ENCODE peak calls at places on chromosome X, in nine cellular contexts. V is T follicular helper cell; R is left ventricle myocardium inferior; G is stimulated activated CD8-positive, alpha-beta memory T cell treated with anti-CD3 and anti-CD28 coated beads, Interleukin-2, amount 100 ng/mL, for 1 hour; O is WERI-Rb-1; K is SJSA1; A is HuH-7.5; Q is body of pancreas; Y is GM12878. W is an unnamed sample.
A peak's percentile ranks its signal among the peaks of the same experiment; 100 is the strongest.

GRCh38 chrX:120790118-120790517 is 85.5 kb downstream of the CT47B1 start:
- DNase-seq in V (peak; percentile 3), R (no peak), G (peak; percentile 0), O (no peak), K (no peak), A (peak; percentile 11), Q (peak; percentile 54), Y (peak; percentile 47), W (peak; percentile 15)

GRCh38 chrX:112822892-112823291 is 17.7 kb downstream of the AMOT start:
- DNase-seq in V (no peak), R (no peak), G (no peak), O (no peak), K (no peak), A (no peak), Q (no peak), Y (no peak), W (no peak)

GRCh38 chrX:69312141-69312670 is 147.0 kb upstream of the PJA1 start:
- DNase-seq in V (no peak), R (no peak), G (no peak), O (no peak), K (no peak), A (no peak), Q (no peak), Y (no peak), W (no peak)

GRCh38 chrX:108435261-108435660 is 3.0 kb downstream of the COL4A6 start:
- DNase-seq in V (no peak), R (no peak), G (no peak), O (no peak), K (no peak), A (no peak), Q (no peak), Y (no peak), W (no peak)

GRCh38 chrX:154051210-154051810 is 31.6 kb upstream of the IRAK1 start:
- DNase-seq in V (peak; percentile 68), R (peak; percentile 60), G (peak; percentile 43), O (peak; percentile 77), K (peak; percentile 54), A (peak; percentile 23), Q (peak; percentile 87), Y (no peak), W (peak; percentile 20)

GRCh38 chrX:71095971-71096701 is 485 bp downstream of the FOXO4 start:
- DNase-seq in V (no peak), R (no peak), G (no peak), O (no peak), K (no peak), A (peak; percentile 56), Q (peak; percentile 10), Y (no peak), W (no peak)

GRCh38 chrX:84721416-84721815 is 219.2 kb upstream of the HDX start:
- DNase-seq in V (no peak), R (no peak), G (no peak), O (no peak), K (no peak), A (no peak), Q (no peak), Y (no peak), W (no peak)

GRCh38 chrX:69896046-69896445 is 153.7 kb downstream of the AWAT2 start:
- DNase-seq in V (no peak), R (no peak), G (no peak), O (no peak), K (no peak), A (no peak), Q (no peak), Y (no peak), W (no peak)

GRCh38 chrX:13551610-13552009 is 17.8 kb upstream of the EGFL6 start:
- DNase-seq in V (no peak), R (no peak), G (no peak), O (no peak), K (no peak), A (no peak), Q (no peak), Y (no peak), W (no peak)

GRCh38 chrX:19810809-19811208 is 76.6 kb downstream of the SH3KBP1 start:
- DNase-seq in V (no peak), R (no peak), G (no peak), O (no peak), K (no peak), A (no peak), Q (no peak), Y (no peak), W (no peak)

GRCh38 chrX:41449138-41449537 is 2.0 kb downstream of the NYX start:
- DNase-seq in V (no peak), R (no peak), G (no peak), O (no peak), K (no peak), A (no peak), Q (no peak), Y (no peak), W (no peak)

GRCh38 chrX:40010550-40011364 is 87.0 kb downstream of the BCOR start:
- DNase-seq in V (no peak), R (no peak), G (no peak), O (peak; percentile 22), K (no peak), A (no peak), Q (no peak), Y (no peak), W (no peak)

GRCh38 chrX:140064993-140065392 is 99.7 kb upstream of the CXorf66 start:
- DNase-seq in V (no peak), R (no peak), G (no peak), O (no peak), K (no peak), A (no peak), Q (peak; percentile 35), Y (no peak), W (no peak)

GRCh38 chrX:23435108-23435507 is 100.5 kb downstream of the PTCHD1 start:
- DNase-seq in V (no peak), R (no peak), G (no peak), O (no peak), K (no peak), A (no peak), Q (no peak), Y (no peak), W (no peak)

GRCh38 chrX:129957241-129958099 is 25.0 kb upstream of the BCORL1 start:
- DNase-seq in V (no peak), R (peak; percentile 67), G (no peak), O (peak; percentile 62), K (peak; percentile 65), A (peak; percentile 68), Q (peak; percentile 72), Y (peak; percentile 34), W (peak; percentile 85)

GRCh38 chrX:13898603-13899002 is 81.7 kb upstream of the GPM6B start:
- DNase-seq in V (no peak), R (no peak), G (no peak), O (no peak), K (no peak), A (no peak), Q (no peak), Y (no peak), W (no peak)

GRCh38 chrX:46376246-46376885 is 168.9 kb downstream of the ZNF674 start:
- DNase-seq in V (no peak), R (no peak), G (no peak), O (peak; percentile 15), K (no peak), A (no peak), Q (no peak), Y (no peak), W (no peak)

GRCh38 chrX:78111140-78111931 is 7.3 kb downstream of the PGK1 start:
- DNase-seq in V (no peak), R (no peak), G (no peak), O (no peak), K (no peak), A (no peak), Q (peak; percentile 22), Y (no peak), W (no peak)

GRCh38 chrX:43974076-43974475 is 886 bp upstream of the NDP start:
- DNase-seq in V (no peak), R (no peak), G (no peak), O (no peak), K (no peak), A (no peak), Q (no peak), Y (no peak), W (no peak)

GRCh38 chrX:92232182-92232581 is 453.0 kb downstream of the PCDH11X start:
- DNase-seq in V (no peak), R (no peak), G (no peak), O (no peak), K (no peak), A (no peak), Q (no peak), Y (no peak), W (no peak)

GRCh38 chrX:9758239-9758638 is 7.4 kb downstream of the GPR143 start:
- DNase-seq in V (no peak), R (no peak), G (no peak), O (no peak), K (no peak), A (no peak), Q (peak; percentile 26), Y (no peak), W (no peak)

GRCh38 chrX:107724653-107725052 is 50.9 kb downstream of the TSC22D3 start:
- DNase-seq in V (no peak), R (no peak), G (no peak), O (no peak), K (no peak), A (no peak), Q (no peak), Y (no peak), W (no peak)

GRCh38 chrX:133587071-133587470 is 171.8 kb upstream of the GPC4 start:
- DNase-seq in V (no peak), R (no peak), G (no peak), O (no peak), K (no peak), A (no peak), Q (no peak), Y (no peak), W (no peak)

GRCh38 chrX:40169193-40170086 is 71.7 kb upstream of the BCOR start:
- DNase-seq in V (peak; percentile 72), R (no peak), G (peak; percentile 58), O (peak; percentile 80), K (peak; percentile 84), A (peak; percentile 79), Q (peak; percentile 63), Y (no peak), W (peak; percentile 80)

GRCh38 chrX:118627084-118627758 is 100.2 kb upstream of the IL13RA1 start:
- DNase-seq in V (no peak), R (no peak), G (no peak), O (no peak), K (no peak), A (no peak), Q (no peak), Y (no peak), W (no peak)

GRCh38 chrX:152853986-152854385 is 23.1 kb downstream of the NSDHL start:
- DNase-seq in V (no peak), R (no peak), G (no peak), O (no peak), K (no peak), A (no peak), Q (no peak), Y (no peak), W (no peak)

GRCh38 chrX:106437407-106437806 is 174.4 kb upstream of the RADX start:
- DNase-seq in V (no peak), R (no peak), G (no peak), O (no peak), K (no peak), A (no peak), Q (no peak), Y (no peak), W (no peak)

GRCh38 chrX:112819013-112819635 is 21.5 kb downstream of the AMOT start:
- DNase-seq in V (no peak), R (no peak), G (no peak), O (no peak), K (no peak), A (no peak), Q (no peak), Y (no peak), W (no peak)

GRCh38 chrX:69158166-69159040 is 6.8 kb downstream of the PJA1 start:
- DNase-seq in V (no peak), R (peak; percentile 60), G (peak; percentile 8), O (peak; percentile 69), K (peak; percentile 52), A (peak; percentile 24), Q (peak; percentile 86), Y (no peak), W (peak; percentile 29)